ENCODE peak calls at places on chromosomes 5 and 9, in five cellular contexts. D, A, T, L and M are unnamed samples.

GRCh38 chr5:110896901-110897300 is 158.1 kb downstream of the SLC25A46 start:
- DNase-seq in L (no peak), A (no peak), D (no peak), T (peak; percentile 52), M (no peak)

GRCh38 chr5:90015584-90016018 is 394.0 kb downstream of the CETN3 start:
- DNase-seq in A (no peak), T (peak; percentile 71), L (no peak), D (peak; percentile 4), M (no peak)

GRCh38 chr5:124504081-124504916 is 242.1 kb downstream of the ZNF608 start:
- DNase-seq in D (no peak), T (peak; percentile 53), L (peak; percentile 29), A (no peak), M (no peak)

GRCh38 chr9:122191519-122191918 is 31.8 kb downstream of the MORN5 start:
- DNase-seq in T (no peak), D (no peak), A (no peak), L (no peak), M (no peak)

GRCh38 chr9:93303806-93304573 is 120.1 kb downstream of the WNK2 start:
- DNase-seq in A (no peak), T (no peak), D (no peak), L (no peak), M (no peak)

GRCh38 chr9:131530546-131530929 is 525 bp downstream of the UCK1 start:
- DNase-seq in D (peak; percentile 36), A (peak; percentile 25), T (no peak), L (no peak), M (peak; percentile 44)

GRCh38 chr9:113343732-113344231 is 3.7 kb upstream of the WDR31 start:
- DNase-seq in A (peak; percentile 58), D (no peak), T (peak; percentile 10), L (peak; percentile 29), M (peak; percentile 92)

GRCh38 chr9:7216004-7216821 is 458.4 kb downstream of the KDM4C start:
- DNase-seq in D (peak; percentile 12), A (no peak), T (peak; percentile 27), L (peak; percentile 37), M (no peak)

GRCh38 chr9:92299116-92299515 is 5.6 kb upstream of the IARS1 start:
- DNase-seq in T (no peak), D (no peak), L (no peak), A (no peak), M (no peak)

GRCh38 chr5:81207009-81207408 is 26.1 kb upstream of the CKMT2 start:
- DNase-seq in D (no peak), T (peak; percentile 10), A (no peak), L (no peak), M (no peak)

GRCh38 chr9:115941561-115942315 is 211.9 kb upstream of the PAPPA start:
- DNase-seq in A (no peak), D (peak; percentile 27), L (no peak), T (peak; percentile 32), M (no peak)

GRCh38 chr9:4073371-4073770 is 226.5 kb downstream of the GLIS3 start:
- DNase-seq in D (no peak), A (no peak), T (no peak), L (no peak), M (no peak)

GRCh38 chr5:23084815-23085214 is 231.7 kb upstream of the CDH12 start:
- DNase-seq in T (no peak), A (no peak), D (no peak), L (no peak), M (no peak)

GRCh38 chr5:76813982-76814562 is 4.8 kb upstream of the F2RL1 start:
- DNase-seq in L (peak; percentile 89), T (peak; percentile 94), A (peak; percentile 97), D (peak; percentile 90), M (no peak)

GRCh38 chr9:89969156-89969566 is 364.3 kb downstream of the GADD45G start:
- DNase-seq in A (no peak), D (no peak), T (no peak), L (no peak), M (no peak)

GRCh38 chr5:36854402-36855140 is 22.0 kb upstream of the NIPBL start:
- DNase-seq in L (no peak), T (no peak), A (no peak), D (no peak), M (no peak)

GRCh38 chr5:98414938-98415337 is 358.5 kb upstream of the RGMB start:
- DNase-seq in D (peak; percentile 90), L (no peak), A (peak; percentile 100), T (peak; percentile 81), M (no peak)

GRCh38 chr5:152113401-152113800 is 188.8 kb upstream of the GLRA1 start:
- DNase-seq in L (peak; percentile 8), T (peak; percentile 0), A (no peak), D (no peak), M (no peak)

GRCh38 chr9:33354651-33355211 is 47.6 kb downstream of the AQP7 start:
- DNase-seq in D (no peak), A (no peak), T (peak; percentile 37), L (peak; percentile 29), M (no peak)

GRCh38 chr5:154487541-154487940 is 9.5 kb upstream of the HAND1 start:
- DNase-seq in T (no peak), D (no peak), L (no peak), A (no peak), M (no peak)

GRCh38 chr5:150286820-150287219 is 2.8 kb downstream of the CAMK2A start:
- DNase-seq in L (no peak), D (no peak), T (no peak), A (no peak), M (no peak)

GRCh38 chr9:106039151-106039935 is 345.0 kb downstream of the TMEM38B start:
- DNase-seq in D (no peak), T (no peak), L (no peak), A (no peak), M (no peak)

GRCh38 chr9:81390802-81391456 is 298.4 kb downstream of the TLE1 start:
- DNase-seq in T (no peak), A (no peak), D (no peak), L (no peak), M (no peak)

GRCh38 chr5:30099634-30100033 is 1093.9 kb upstream of the CDH6 start:
- DNase-seq in A (no peak), D (no peak), L (peak; percentile 79), T (peak; percentile 91), M (no peak)

GRCh38 chr9:5622019-5622418 is 6.9 kb upstream of the RIC1 start:
- DNase-seq in A (peak; percentile 91), T (peak; percentile 81), L (peak; percentile 71), D (peak; percentile 72), M (no peak)